ENCODE peak calls at places on chromosomes 11 and 22, in seven cellular contexts. U is breast epithelium, Y is body of pancreas, M is stomach, O is heart left ventricle, P is right lobe of liver, W is K562. B is an unnamed sample.

GRCh38 chr11:118872403-118872821 is 11.3 kb upstream of the CXCR5 start:
- DNase-seq in U (no peak), Y (no peak), M (no peak), O (no peak), P (no peak), W (no peak), B (no peak)

GRCh38 chr11:111449158-111449557 is 63.0 kb downstream of the BTG4 start:
- DNase-seq in U (no peak), Y (no peak), M (no peak), O (no peak), P (no peak), W (no peak), B (no peak)

GRCh38 chr11:21771097-21771496 is 421.8 kb upstream of the ANO5 start:
- DNase-seq in U (no peak), Y (no peak), M (no peak), O (no peak), P (no peak), W (no peak), B (no peak)

GRCh38 chr11:118529584-118530175 is 1.3 kb upstream of the TMEM25 start:
- DNase-seq in U (no peak), Y (no peak), M (no peak), O (no peak), P (no peak), W (no peak), B (no peak)

GRCh38 chr11:47980093-47980906 is at the start of gene PTPRJ:
- DNase-seq in U (peak), Y (peak), M (peak), O (peak), P (peak), W (peak), B (peak)

GRCh38 chr11:68340784-68341556 is 28.6 kb downstream of the LRP5 start:
- DNase-seq in U (no peak), Y (no peak), M (no peak), O (no peak), P (no peak), W (no peak), B (no peak)

GRCh38 chr22:41902932-41903421 is 11.9 kb downstream of the SHISA8 start:
- DNase-seq in U (peak), Y (peak), M (peak), O (peak), P (peak), W (no peak), B (peak)

GRCh38 chr22:41501209-41501608 is 32.3 kb downstream of the ACO2 start:
- DNase-seq in U (no peak), Y (no peak), M (no peak), O (no peak), P (no peak), W (no peak), B (no peak)

GRCh38 chr22:41132555-41132954 is 40.2 kb downstream of the EP300 start:
- DNase-seq in U (no peak), Y (no peak), M (no peak), O (no peak), P (no peak), W (no peak), B (no peak)

GRCh38 chr11:75254326-75254725 is 13.8 kb downstream of the TPBGL start:
- DNase-seq in U (no peak), Y (no peak), M (no peak), O (no peak), P (no peak), W (no peak), B (no peak)

GRCh38 chr11:124879229-124879998 is 14.2 kb downstream of the ROBO3 start:
- DNase-seq in U (no peak), Y (no peak), M (no peak), O (no peak), P (no peak), W (no peak), B (peak)

GRCh38 chr11:1237128-1237580 is 14.3 kb downstream of the MUC5B start:
- DNase-seq in U (no peak), Y (no peak), M (peak), O (peak), P (no peak), W (no peak), B (no peak)

GRCh38 chr11:62370743-62371440 is 33.6 kb downstream of the ASRGL1 start:
- DNase-seq in U (no peak), Y (peak), M (peak), O (peak), P (peak), W (no peak), B (no peak)

GRCh38 chr11:109338131-109338530 is 83.9 kb upstream of the C11orf87 start:
- DNase-seq in U (no peak), Y (no peak), M (no peak), O (no peak), P (no peak), W (no peak), B (no peak)

GRCh38 chr11:120482149-120482548 is 29.4 kb upstream of the GRIK4 start:
- DNase-seq in U (no peak), Y (no peak), M (no peak), O (no peak), P (no peak), W (no peak), B (peak)

GRCh38 chr22:49274754-49275380 is 552.8 kb downstream of the BRD1 start:
- DNase-seq in U (no peak), Y (no peak), M (no peak), O (no peak), P (no peak), W (no peak), B (no peak)

GRCh38 chr11:67647471-67647870 is 3.1 kb downstream of the ACY3 start:
- DNase-seq in U (no peak), Y (no peak), M (no peak), O (no peak), P (no peak), W (no peak), B (no peak)

GRCh38 chr22:45671783-45672563 is at the start of gene ATXN10:
- DNase-seq in U (peak), Y (peak), M (peak), O (peak), P (peak), W (peak), B (peak)

DNA sequence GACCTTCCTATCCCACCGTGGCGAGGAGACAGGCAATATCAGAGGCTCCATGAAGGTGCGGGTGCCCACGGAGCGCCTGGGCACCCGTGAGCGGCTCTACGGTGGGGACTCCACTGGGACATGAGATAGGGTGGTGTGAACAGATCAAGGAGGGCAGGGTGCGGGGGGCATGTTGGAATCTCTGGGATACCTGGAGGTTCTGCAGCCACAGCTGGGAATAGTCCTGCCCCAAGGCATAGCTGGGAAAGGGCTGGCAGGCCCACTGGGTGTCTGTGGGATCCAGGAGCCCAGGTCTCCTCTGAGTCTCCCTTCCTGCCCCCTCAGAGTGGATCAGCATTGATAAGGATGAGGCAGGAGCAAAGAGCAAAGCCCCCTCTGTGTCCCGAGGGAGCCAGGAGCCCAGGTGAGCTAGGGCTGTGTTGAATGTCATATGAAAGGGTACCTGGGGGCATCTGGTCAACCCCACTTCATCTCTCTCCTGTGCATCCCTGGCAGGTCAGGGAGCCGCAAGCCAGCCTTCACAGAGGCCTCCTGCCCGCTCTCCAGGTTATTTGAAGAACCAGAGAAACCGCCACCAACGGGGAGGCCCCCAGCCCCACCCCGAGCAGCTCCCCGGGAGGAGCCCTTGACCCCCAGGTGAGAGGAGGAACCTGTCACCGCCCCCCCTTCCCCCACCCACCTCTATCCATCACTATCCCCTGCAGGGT is 8.5 kb downstream of the PHOX2A start:
- DNase-seq in U (no peak), Y (no peak), M (no peak), O (no peak), P (no peak), W (peak), B (peak)
- TF ChIP-seq POLR2A in U (no peak), Y (no peak), M (no peak), O (no peak), P (no peak), W (no peak), B (no peak)

DNA sequence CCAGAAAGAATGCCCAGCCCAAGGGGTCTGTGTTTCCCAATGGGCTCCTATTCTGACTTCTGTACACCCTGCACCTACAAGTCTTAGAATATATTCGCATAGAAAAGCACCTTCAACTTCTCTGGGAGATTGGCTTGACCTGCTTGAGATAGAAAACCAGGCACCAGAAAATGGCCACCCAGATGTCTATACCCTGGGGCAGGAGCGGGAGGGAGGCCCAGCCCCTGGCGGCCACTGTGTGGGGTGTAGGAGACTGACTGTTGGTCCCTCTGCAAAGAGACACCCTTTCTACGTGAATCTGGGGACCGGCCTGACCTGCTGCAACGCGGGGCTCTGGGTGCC is 8.5 kb downstream of the DENND6B start:
- DNase-seq in U (no peak), Y (no peak), M (no peak), O (no peak), P (no peak), W (no peak), B (no peak)
- TF ChIP-seq CTCF in U (no peak), Y (no peak), M (no peak), O (no peak), P (no peak), W (no peak), B (no peak)

GRCh38 chr11:72209101-72209500 is 7.5 kb upstream of the FOLR2 start:
- DNase-seq in U (no peak), Y (no peak), M (peak), O (no peak), P (no peak), W (no peak), B (no peak)

GRCh38 chr11:72203163-72203562 is 11.2 kb downstream of the FOLR1 start:
- DNase-seq in U (no peak), Y (no peak), M (no peak), O (no peak), P (no peak), W (no peak), B (no peak)

GRCh38 chr11:72204865-72205264 is 11.7 kb upstream of the FOLR2 start:
- DNase-seq in U (no peak), Y (no peak), M (no peak), O (no peak), P (no peak), W (no peak), B (no peak)

GRCh38 chr11:72202571-72202970 is 10.6 kb downstream of the FOLR1 start:
- DNase-seq in U (no peak), Y (no peak), M (peak), O (no peak), P (no peak), W (no peak), B (no peak)

GRCh38 chr11:72208281-72208680 is 8.3 kb upstream of the FOLR2 start:
- DNase-seq in U (no peak), Y (no peak), M (peak), O (no peak), P (no peak), W (no peak), B (no peak)
- TF ChIP-seq POLR2A in U (no peak), Y (no peak), M (no peak), O (no peak), P (no peak), W (no peak), B (no peak)

DNA sequence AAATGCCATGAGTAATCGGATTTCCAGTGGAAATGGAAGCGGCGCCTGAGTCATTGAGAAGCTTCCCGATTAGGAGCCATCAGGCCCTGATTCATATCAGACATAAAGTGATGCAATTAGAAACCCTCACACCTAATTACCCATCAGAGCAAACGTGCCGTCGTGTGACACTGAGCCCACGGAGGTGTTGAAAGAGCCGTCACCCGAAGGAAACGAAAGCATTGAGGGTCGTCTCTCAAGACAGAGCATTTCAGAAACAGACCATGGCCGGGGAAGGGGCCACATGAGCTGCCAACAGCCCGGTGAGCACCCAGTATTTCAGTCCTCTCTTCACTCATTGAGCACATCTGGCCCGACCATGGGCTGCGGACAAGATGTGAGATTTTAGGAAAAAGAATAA is 829.3 kb downstream of the TBC1D22A start:
- DNase-seq in U (no peak), Y (no peak), M (peak), O (no peak), P (no peak), W (no peak), B (no peak)
- TF ChIP-seq CTCF in U (no peak), Y (no peak), M (no peak), O (no peak), P (no peak), W (no peak), B (no peak)

DNA sequence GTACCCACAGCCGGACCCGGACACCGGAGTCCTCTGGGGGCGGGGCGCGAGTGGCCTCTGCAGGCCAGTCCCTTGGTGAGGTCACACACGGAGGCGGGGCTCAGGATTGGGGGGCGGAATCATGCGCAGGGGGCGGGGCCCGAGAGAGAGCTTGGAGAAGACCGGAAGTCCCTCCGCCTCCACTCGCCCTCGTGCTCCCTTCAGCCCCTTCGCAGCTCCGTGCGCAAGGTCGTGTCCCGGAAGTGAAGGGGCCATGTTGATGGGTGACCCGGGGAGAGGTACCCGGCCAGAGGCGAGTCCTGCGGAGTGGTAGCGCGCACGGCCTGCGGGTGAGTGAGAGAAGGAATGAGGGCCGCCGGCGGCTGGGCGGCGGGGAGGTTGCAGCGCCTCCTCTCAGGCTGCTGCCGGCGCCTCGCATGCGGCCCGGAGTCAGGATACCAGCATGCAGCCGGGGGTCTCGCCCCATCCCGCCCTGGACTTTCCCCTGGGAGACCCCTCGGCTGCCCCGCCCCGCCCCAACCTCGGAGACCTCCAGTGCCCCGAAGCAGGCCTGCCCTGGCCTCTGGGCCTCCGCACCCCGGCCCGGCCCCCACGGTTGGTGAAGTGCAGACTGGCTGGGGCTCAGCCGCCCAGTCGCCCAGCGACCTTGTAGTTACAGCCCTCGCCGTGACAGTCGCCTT is at the start of gene MIEF1:
- DNase-seq in U (peak), Y (peak), M (peak), O (peak), P (peak), W (peak), B (peak)
- TF ChIP-seq POLR2A in U (peak), Y (peak), M (no peak), O (no peak), P (peak), W (peak), B (no peak)

B was measured in adrenal gland.